ENCODE peak calls at places on chromosome 14, in seven cellular contexts. U, K, V, E, Q, B and P are unnamed samples.

GRCh38 chr14:35818346-35819115 is 7.6 kb upstream of the BRMS1L start:
- DNase-seq in U (no peak), K (peak), V (peak), E (no peak), Q (no peak), B (peak), P (no peak)

GRCh38 chr14:61860294-61860918 is 98.2 kb downstream of the SNAPC1 start:
- DNase-seq in U (no peak), K (peak), V (peak), E (peak), Q (no peak), B (peak), P (peak)

GRCh38 chr14:94643316-94644101 is 31.3 kb downstream of the SERPINA3 start:
- DNase-seq in U (no peak), K (no peak), V (no peak), E (no peak), Q (no peak), B (no peak), P (no peak)

GRCh38 chr14:45486599-45486998 is 233.6 kb upstream of the MIS18BP1 start:
- DNase-seq in U (no peak), K (no peak), V (no peak), E (no peak), Q (no peak), B (no peak), P (no peak)

GRCh38 chr14:92973265-92973797 is 50.4 kb downstream of the CHGA start:
- DNase-seq in U (peak), K (peak), V (peak), E (peak), Q (peak), B (peak), P (peak)

GRCh38 chr14:94773682-94774211 is 3.8 kb upstream of the GSC start:
- DNase-seq in U (no peak), K (no peak), V (no peak), E (no peak), Q (no peak), B (no peak), P (no peak)

GRCh38 chr14:93201155-93201704 is 5.6 kb downstream of the GON7 start:
- DNase-seq in U (no peak), K (no peak), V (no peak), E (no peak), Q (no peak), B (no peak), P (no peak)

GRCh38 chr14:99576304-99576703 is 27.7 kb downstream of the CCDC85C start:
- DNase-seq in U (no peak), K (no peak), V (peak), E (no peak), Q (no peak), B (no peak), P (no peak)

GRCh38 chr14:93648440-93649168 is 139.7 kb downstream of the PRIMA1 start:
- DNase-seq in U (no peak), K (no peak), V (peak), E (no peak), Q (no peak), B (peak), P (no peak)

GRCh38 chr14:56534656-56535055 is 44.9 kb upstream of the TMEM260 start:
- DNase-seq in U (no peak), K (no peak), V (no peak), E (no peak), Q (no peak), B (no peak), P (no peak)

GRCh38 chr14:63852817-63853730 is at the start of gene SYNE2:
- DNase-seq in U (no peak), K (peak), V (peak), E (peak), Q (peak), B (peak), P (peak)

GRCh38 chr14:37595809-37596595 is 573 bp downstream of the TTC6 start:
- DNase-seq in U (no peak), K (no peak), V (peak), E (no peak), Q (no peak), B (peak), P (no peak)

GRCh38 chr14:102373110-102373509 is 10.4 kb downstream of the TECPR2 start:
- DNase-seq in U (no peak), K (no peak), V (no peak), E (no peak), Q (no peak), B (no peak), P (no peak)

GRCh38 chr14:53542692-53543091 is 389.6 kb upstream of the DDHD1 start:
- DNase-seq in U (no peak), K (no peak), V (peak), E (no peak), Q (no peak), B (peak), P (no peak)

GRCh38 chr14:86311151-86311550 is 781.2 kb downstream of the FLRT2 start:
- DNase-seq in U (no peak), K (no peak), V (no peak), E (no peak), Q (no peak), B (no peak), P (no peak)

GRCh38 chr14:102508410-102508773 is 1.2 kb downstream of the ANKRD9 start:
- DNase-seq in U (no peak), K (no peak), V (peak), E (no peak), Q (peak), B (no peak), P (no peak)

GRCh38 chr14:68884031-68885030 is 91.5 kb upstream of the ZFP36L1 start:
- DNase-seq in U (no peak), K (peak), V (peak), E (no peak), Q (no peak), B (no peak), P (no peak)

GRCh38 chr14:101090976-101091375 is 187.5 kb upstream of the RTL1 start:
- DNase-seq in U (no peak), K (no peak), V (no peak), E (no peak), Q (no peak), B (no peak), P (no peak)

GRCh38 chr14:45144658-45145057 is 8.9 kb downstream of the FANCM start:
- DNase-seq in U (no peak), K (no peak), V (no peak), E (no peak), Q (no peak), B (no peak), P (no peak)

GRCh38 chr14:72961579-72962335 is 35.5 kb downstream of the DCAF4 start:
- DNase-seq in U (no peak), K (peak), V (peak), E (no peak), Q (no peak), B (no peak), P (no peak)